ENCODE peak calls at places on chromosome 1, in six cellular contexts. T is tibial nerve; U is NCI-H2081; I is activated CD4-positive, alpha-beta T cell treated with anti-CD3 and anti-CD28 coated beads, Interleukin-2, amount 50 U/mL, for 48 hours; K is occipital lobe; M is HS-27A. H is an unnamed sample.

GRCh38 chr1:158146739-158147138 is 34.0 kb upstream of the CD1D start:
- DNase-seq in T (no peak), M (no peak), I (no peak), U (no peak), K (no peak), H (no peak)

GRCh38 chr1:25027876-25028586 is 98.0 kb upstream of the RUNX3 start:
- DNase-seq in I (no peak), U (no peak), T (no peak), K (no peak), M (no peak), H (no peak)

GRCh38 chr1:151237678-151238466 is 16.7 kb upstream of the PSMD4 start:
- DNase-seq in M (no peak), T (no peak), U (no peak), K (no peak), I (no peak), H (no peak)

GRCh38 chr1:247895976-247896375 is 589 bp downstream of the OR2W3 start:
- DNase-seq in U (no peak), M (no peak), I (no peak), K (no peak), T (no peak), H (no peak)

GRCh38 chr1:229199892-229200291 is 71.0 kb upstream of the RAB4A start:
- DNase-seq in K (no peak), U (no peak), I (no peak), M (no peak), T (no peak), H (no peak)

GRCh38 chr1:85366391-85366790 is 90.0 kb upstream of the BCL10 start:
- DNase-seq in T (no peak), U (no peak), M (peak; percentile 88), I (no peak), K (no peak), H (no peak)

GRCh38 chr1:43143441-43143888 is 28.6 kb downstream of the EBNA1BP2 start:
- DNase-seq in M (peak; percentile 62), T (no peak), I (peak; percentile 7), K (no peak), U (no peak), H (no peak)

GRCh38 chr1:225697437-225697836 is 44.5 kb upstream of the ENAH start:
- DNase-seq in U (no peak), M (no peak), T (no peak), K (no peak), I (no peak), H (no peak)

GRCh38 chr1:39890267-39890666 is 7.0 kb upstream of the TRIT1 start:
- DNase-seq in M (no peak), U (no peak), K (no peak), I (no peak), T (no peak), H (no peak)

GRCh38 chr1:36864182-36865079 is 169.9 kb downstream of the GRIK3 start:
- DNase-seq in K (no peak), I (peak; percentile 26), T (no peak), U (no peak), M (no peak), H (no peak)

GRCh38 chr1:41773144-41773571 is 145.6 kb downstream of the HIVEP3 start:
- DNase-seq in U (no peak), T (no peak), M (no peak), I (no peak), K (no peak), H (no peak)

GRCh38 chr1:24189528-24189927 is 2.4 kb upstream of the IFNLR1 start:
- DNase-seq in M (no peak), T (no peak), U (no peak), K (no peak), I (no peak), H (peak; percentile 70)

H was measured in memory B cell.